ENCODE peak calls at places on chromosomes 3 and 15, in five cellular contexts. I is NCI-H1436, N is amniotic stem cell, C is BE2C, D is mucosa of descending colon. X is an unnamed sample.

GRCh38 chr3:158458464-158458863 is 112.5 kb upstream of the MLF1 start:
- DNase-seq in I (no peak), N (no peak), C (no peak), D (no peak), X (no peak)

GRCh38 chr3:39601241-39601640 is 133.8 kb downstream of the MOBP start:
- DNase-seq in I (no peak), N (no peak), C (no peak), D (no peak), X (no peak)

GRCh38 chr15:40075298-40076044 is 33.2 kb downstream of the BMF start:
- DNase-seq in I (no peak), N (no peak), C (no peak), D (no peak), X (no peak)

GRCh38 chr3:167938516-167938915 is 157.2 kb downstream of the GOLIM4 start:
- DNase-seq in I (no peak), N (no peak), C (no peak), D (no peak), X (no peak)

GRCh38 chr15:42077680-42078079 is 16.7 kb downstream of the PLA2G4D start:
- DNase-seq in I (no peak), N (no peak), C (no peak), D (no peak), X (no peak)

GRCh38 chr3:44915702-44916438 is 41.5 kb downstream of the TGM4 start:
- DNase-seq in I (no peak), N (no peak), C (no peak), D (no peak), X (peak)

GRCh38 chr3:29440321-29441019 is 159.6 kb downstream of the RBMS3 start:
- DNase-seq in I (no peak), N (no peak), C (peak), D (no peak), X (no peak)

GRCh38 chr3:187739125-187739560 is 6.1 kb downstream of the BCL6 start:
- DNase-seq in I (no peak), N (no peak), C (no peak), D (peak), X (no peak)

GRCh38 chr3:57826952-57827723 is 71.0 kb downstream of the SLMAP start:
- DNase-seq in I (no peak), N (no peak), C (no peak), D (no peak), X (no peak)

GRCh38 chr3:156448300-156448699 is 106.6 kb downstream of the SSR3 start:
- DNase-seq in I (no peak), N (peak), C (peak), D (no peak), X (peak)

GRCh38 chr3:40143283-40144090 is 166.0 kb upstream of the EIF1B start:
- DNase-seq in I (no peak), N (peak), C (no peak), D (no peak), X (no peak)

GRCh38 chr3:57006949-57007419 is 53.5 kb upstream of the SPATA12 start:
- DNase-seq in I (no peak), N (no peak), C (no peak), D (no peak), X (peak)

GRCh38 chr3:114408763-114409162 is 114.9 kb downstream of the TIGIT start:
- DNase-seq in I (peak), N (no peak), C (peak), D (no peak), X (no peak)

GRCh38 chr15:95843241-95843851 is 487.2 kb upstream of the NR2F2 start:
- DNase-seq in I (no peak), N (peak), C (no peak), D (no peak), X (no peak)

GRCh38 chr15:25242957-25243799 is 195.6 kb downstream of the UBE3A start:
- DNase-seq in I (no peak), N (no peak), C (peak), D (peak), X (no peak)

GRCh38 chr3:141485578-141486415 is 1.0 kb upstream of the RASA2 start:
- DNase-seq in I (no peak), N (no peak), C (no peak), D (no peak), X (peak)

GRCh38 chr3:146256851-146257486 is 6.1 kb upstream of the PLSCR4 start:
- DNase-seq in I (no peak), N (no peak), C (no peak), D (no peak), X (peak)